ENCODE peak calls at places on chromosome 18, in ten cellular contexts. I is left lung; R is H9; L is kidney; A is IMR-90; Y is left ventricle myocardium inferior; O is cardiac muscle cell; K is fibroblast of lung; G is CD8-positive, alpha-beta T cell; Z is HCT116. N is an unnamed sample. For H3K4me1, the result is how much of the 10 kb centered on the place peaks cover.

GRCh38 chr18:28478531-28478930 is 301.6 kb upstream of the CDH2 start:
- DNase-seq in L (no peak), Z (no peak), K (no peak), G (no peak), O (no peak), Y (no peak), I (no peak), A (no peak), R (no peak), N (no peak)

GRCh38 chr18:53911200-53911599 is 313.3 kb downstream of the MBD2 start:
- DNase-seq in R (no peak), Y (no peak), I (no peak), G (no peak), K (no peak), A (no peak), O (no peak), L (no peak), Z (no peak), N (no peak)

GRCh38 chr18:12744103-12744502 is 41.3 kb downstream of the PSMG2 start:
- DNase-seq in O (peak), G (no peak), R (no peak), Z (peak), Y (no peak), A (peak), L (no peak), I (no peak), K (peak), N (no peak)

GRCh38 chr18:53991805-53992204 is 232.7 kb downstream of the MBD2 start:
- DNase-seq in O (no peak), K (peak), R (no peak), G (no peak), Y (no peak), L (no peak), Z (no peak), A (no peak), I (no peak), N (no peak)

GRCh38 chr18:3623769-3624545 is 174.0 kb downstream of the TGIF1 start:
- DNase-seq in A (peak), L (peak), I (peak), R (peak), K (peak), G (no peak), Y (peak), Z (peak), O (peak), N (peak)

GRCh38 chr18:35577045-35577848 is 4.3 kb upstream of the GALNT1 start:
- DNase-seq in Z (no peak), O (no peak), I (no peak), A (no peak), Y (no peak), L (peak), K (no peak), R (no peak), G (no peak), N (no peak)

GRCh38 chr18:9740076-9740475 is 32.0 kb downstream of the RAB31 start:
- DNase-seq in O (no peak), A (no peak), G (no peak), Y (no peak), L (no peak), R (no peak), Z (no peak), I (no peak), K (no peak), N (no peak)

GRCh38 chr18:72811047-72811446 is 56.7 kb downstream of the NETO1 start:
- DNase-seq in R (no peak), K (no peak), A (no peak), O (no peak), I (no peak), Y (no peak), Z (no peak), L (no peak), G (no peak), N (no peak)

GRCh38 chr18:70288851-70289328 is at the start of gene SOCS6:
- DNase-seq in G (no peak), L (peak), O (peak), R (peak), I (peak), A (peak), K (peak), Z (no peak), Y (peak), N (no peak)

GRCh38 chr18:63348508-63349136 is 18.4 kb downstream of the KDSR start:
- DNase-seq in K (no peak), G (no peak), R (no peak), Z (no peak), A (no peak), O (no peak), L (no peak), Y (no peak), I (no peak), N (no peak)

GRCh38 chr18:59623456-59624383 is 73.5 kb downstream of the CCBE1 start:
- DNase-seq in Y (no peak), R (no peak), O (no peak), K (peak), Z (no peak), I (no peak), A (peak), G (no peak), L (no peak), N (no peak)

GRCh38 chr18:76394780-76395476 is 100.1 kb downstream of the ZNF516 start:
- DNase-seq in Y (no peak), L (no peak), K (peak), I (no peak), Z (no peak), O (no peak), G (no peak), R (no peak), A (peak), N (no peak)

GRCh38 chr18:70499218-70499691 is 210.4 kb downstream of the SOCS6 start:
- DNase-seq in Z (no peak), L (no peak), G (no peak), I (peak), Y (no peak), A (no peak), O (no peak), R (peak), K (no peak), N (no peak)

GRCh38 chr18:38174594-38174993 is 609.0 kb upstream of the CELF4 start:
- DNase-seq in O (peak), A (no peak), K (no peak), R (no peak), Y (no peak), L (no peak), Z (no peak), I (no peak), G (no peak), N (no peak)

GRCh38 chr18:76806301-76806700 is 16.1 kb upstream of the ZNF236 start:
- DNase-seq in K (no peak), Y (no peak), I (no peak), R (no peak), L (no peak), O (no peak), G (no peak), A (no peak), Z (no peak), N (no peak)

GRCh38 chr18:32770181-32770650 is 2.6 kb downstream of the KLHL14 start:
- DNase-seq in K (no peak), A (no peak), I (no peak), G (no peak), L (peak), Y (no peak), O (peak), R (peak), Z (no peak), N (peak)

GRCh38 chr18:63677490-63678225 is 16.0 kb upstream of the SERPINB3 start:
- DNase-seq in O (no peak), I (no peak), G (no peak), R (no peak), Z (no peak), K (no peak), Y (no peak), A (peak), L (no peak), N (no peak)

GRCh38 chr18:56068030-56068671 is 480.2 kb upstream of the TCF4 start:
- DNase-seq in I (no peak), O (no peak), K (peak), Y (no peak), L (no peak), A (peak), G (no peak), R (no peak), Z (no peak), N (no peak)

GRCh38 chr18:21000667-21001066 is 110.9 kb downstream of the ROCK1 start:
- DNase-seq in L (no peak), K (peak), O (no peak), A (peak), I (no peak), Z (no peak), G (no peak), R (no peak), Y (no peak), N (no peak)

GRCh38 chr18:59842947-59843346 is 56.8 kb upstream of the PMAIP1 start:
- DNase-seq in O (no peak), K (no peak), Z (no peak), L (no peak), I (no peak), Y (no peak), G (no peak), A (no peak), R (no peak), N (no peak)

GRCh38 chr18:30675905-30676620 is 366.5 kb downstream of the DSC3 start:
- DNase-seq in A (no peak), O (peak), Z (no peak), K (no peak), G (no peak), R (no peak), L (no peak), I (no peak), Y (no peak), N (no peak)

GRCh38 chr18:55265916-55266488 is 306.7 kb upstream of the CCDC68 start:
- DNase-seq in Y (no peak), R (no peak), I (no peak), L (no peak), O (no peak), Z (no peak), K (peak), A (peak), G (no peak), N (no peak)

GRCh38 chr18:36572135-36572856 is 256.5 kb downstream of the TPGS2 start:
- DNase-seq in A (peak), G (no peak), K (peak), I (no peak), O (peak), Y (no peak), Z (peak), R (peak), L (no peak), N (no peak)

GRCh38 chr18:7234061-7234460 is 3.2 kb downstream of the LRRC30 start:
- DNase-seq in A (no peak), R (no peak), K (no peak), G (no peak), Y (peak), Z (no peak), I (no peak), O (peak), L (no peak), N (no peak)

GRCh38 chr18:25283769-25284168 is 68.2 kb downstream of the ZNF521 start:
- DNase-seq in L (no peak), I (no peak), R (no peak), Y (no peak), A (no peak), G (no peak), K (no peak), Z (no peak), O (no peak), N (no peak)

GRCh38 chr18:63154350-63155152 is 165.0 kb downstream of the BCL2 start:
- DNase-seq in I (no peak), K (no peak), R (no peak), Y (no peak), O (no peak), A (no peak), G (no peak), L (no peak), Z (no peak), N (no peak)

GRCh38 chr18:9042766-9043481 is 59.6 kb upstream of the NDUFV2 start:
- DNase-seq in Z (no peak), K (no peak), I (no peak), G (no peak), A (no peak), Y (no peak), R (no peak), L (no peak), O (no peak), N (no peak)

GRCh38 chr18:76456018-76456750 is 38.9 kb downstream of the ZNF516 start:
- DNase-seq in Z (no peak), I (no peak), A (no peak), G (peak), R (no peak), K (no peak), O (no peak), L (no peak), Y (no peak), N (no peak)

GRCh38 chr18:10232062-10232461 is 222.4 kb upstream of the APCDD1 start:
- DNase-seq in R (no peak), A (no peak), Z (no peak), I (no peak), L (no peak), K (no peak), O (no peak), Y (no peak), G (no peak), N (no peak)

GRCh38 chr18:5520464-5520863 is 23.3 kb downstream of the EPB41L3 start:
- DNase-seq in I (no peak), R (no peak), G (no peak), K (no peak), Y (no peak), L (no peak), Z (no peak), O (no peak), A (no peak), N (no peak)

GRCh38 chr18:9838144-9838877 is 47.5 kb upstream of the TXNDC2 start:
- DNase-seq in I (no peak), G (no peak), A (no peak), L (no peak), Z (peak), R (peak), Y (no peak), K (no peak), O (peak), N (no peak)

GRCh38 chr18:6994719-6995430 is 122.7 kb downstream of the LAMA1 start:
- DNase-seq in L (no peak), I (no peak), A (no peak), G (no peak), O (no peak), Y (no peak), R (no peak), K (peak), Z (no peak), N (no peak)

GRCh38 chr18:13409997-13410396 is 191.4 kb downstream of the LDLRAD4 start:
- DNase-seq in G (no peak), L (no peak), O (no peak), Y (no peak), A (no peak), K (no peak), Z (no peak), I (no peak), R (peak), N (no peak)

GRCh38 chr18:50977037-50977760 is 9.4 kb downstream of the ELAC1 start:
- DNase-seq in L (no peak), O (no peak), G (no peak), R (no peak), A (no peak), Y (no peak), K (no peak), Z (no peak), I (no peak), N (no peak)

GRCh38 chr18:50970006-50970405 is 2.2 kb downstream of the ELAC1 start:
- DNase-seq in Z (no peak), Y (peak), A (no peak), I (no peak), R (no peak), L (no peak), O (no peak), G (no peak), K (no peak), N (no peak)

GRCh38 chr18:50969448-50969847 is 1.6 kb downstream of the ELAC1 start:
- DNase-seq in G (no peak), Z (no peak), A (no peak), O (no peak), I (no peak), Y (no peak), K (no peak), L (no peak), R (no peak), N (no peak)

GRCh38 chr18:50967714-50968661 is at the start of gene ELAC1:
- DNase-seq in O (peak), Z (peak), K (peak), I (peak), Y (peak), R (peak), A (peak), L (peak), G (peak), N (peak)

DNA sequence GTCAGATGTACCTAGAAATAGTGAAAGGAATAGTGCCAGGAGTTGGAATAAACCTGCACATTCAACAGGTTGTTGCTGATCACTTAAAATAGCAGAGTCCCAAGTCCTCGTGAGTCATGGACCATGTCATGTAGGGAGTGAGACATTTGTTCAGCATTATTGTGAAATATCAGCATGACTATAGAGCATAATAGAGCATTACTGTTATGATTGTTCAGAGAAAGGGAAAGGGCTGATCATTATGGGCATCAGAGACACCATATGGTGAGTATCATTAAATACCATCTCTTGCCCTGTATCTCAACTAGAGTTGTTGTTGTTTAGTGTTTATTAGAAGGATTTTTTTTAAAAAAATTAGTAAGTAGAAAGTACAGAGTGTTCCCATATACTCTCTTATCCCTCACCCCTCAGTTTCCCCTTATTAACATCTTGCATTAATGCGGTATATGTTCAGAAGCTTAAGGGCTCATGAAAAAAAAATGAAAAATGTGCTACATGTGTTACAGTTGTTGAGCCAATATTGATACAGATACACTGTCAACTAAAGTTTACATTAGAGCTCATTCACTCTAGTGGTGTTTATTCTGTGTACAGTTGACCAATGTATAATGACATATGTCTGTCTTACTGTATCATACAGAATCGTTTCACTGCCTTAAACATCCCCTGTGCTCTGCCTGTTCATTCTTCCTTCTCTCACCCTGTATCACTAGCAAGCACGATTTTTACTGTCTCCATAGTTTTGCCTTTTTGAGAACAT is 5.7 kb downstream of the ELAC1 start:
- DNase-seq in Z (no peak), R (no peak), L (no peak), Y (no peak), A (peak), K (peak), O (no peak), I (no peak), G (no peak), N (no peak)
- H3K27ac ChIP-seq in Z (no peak), R (no peak), L (no peak), Y (no peak), A (no peak), K (no peak), O (no peak), I (no peak), G (no peak), N (no peak)

GRCh38 chr18:58211510-58211909 is 167.5 kb downstream of the NEDD4L start:
- DNase-seq in G (no peak), O (no peak), Y (no peak), L (no peak), R (no peak), Z (no peak), A (no peak), I (no peak), K (no peak), N (no peak)

GRCh38 chr18:58213931-58214431 is 170.0 kb downstream of the NEDD4L start:
- DNase-seq in K (no peak), Z (no peak), A (peak), R (no peak), L (no peak), I (no peak), O (no peak), Y (no peak), G (no peak), N (no peak)

GRCh38 chr18:58213445-58213844 is 169.4 kb downstream of the NEDD4L start:
- DNase-seq in R (no peak), Y (no peak), K (peak), L (no peak), I (no peak), O (no peak), Z (no peak), A (peak), G (no peak), N (no peak)

GRCh38 chr18:58215005-58215404 is 171.0 kb downstream of the NEDD4L start:
- DNase-seq in G (no peak), K (no peak), A (no peak), O (no peak), R (no peak), L (no peak), Z (no peak), Y (no peak), I (no peak), N (no peak)

GRCh38 chr18:58212274-58212673 is 168.2 kb downstream of the NEDD4L start:
- DNase-seq in I (no peak), Z (no peak), A (no peak), K (no peak), R (no peak), L (no peak), G (no peak), Y (no peak), O (no peak), N (no peak)
- H3K4me1 ChIP-seq in I (under half), Z (under half), A (under half), K (under half), R (under half), L (under half), G (under half), Y (under half), O (under half), N (under half)

GRCh38 chr18:45843019-45843418 is 17.5 kb downstream of the SIGLEC15 start:
- DNase-seq in K (no peak), O (no peak), G (no peak), L (no peak), R (no peak), A (no peak), Z (no peak), I (no peak), Y (no peak), N (no peak)
- H3K27ac ChIP-seq in K (no peak), O (no peak), G (no peak), L (no peak), R (no peak), A (no peak), Z (no peak), I (no peak), Y (no peak), N (no peak)

DNA sequence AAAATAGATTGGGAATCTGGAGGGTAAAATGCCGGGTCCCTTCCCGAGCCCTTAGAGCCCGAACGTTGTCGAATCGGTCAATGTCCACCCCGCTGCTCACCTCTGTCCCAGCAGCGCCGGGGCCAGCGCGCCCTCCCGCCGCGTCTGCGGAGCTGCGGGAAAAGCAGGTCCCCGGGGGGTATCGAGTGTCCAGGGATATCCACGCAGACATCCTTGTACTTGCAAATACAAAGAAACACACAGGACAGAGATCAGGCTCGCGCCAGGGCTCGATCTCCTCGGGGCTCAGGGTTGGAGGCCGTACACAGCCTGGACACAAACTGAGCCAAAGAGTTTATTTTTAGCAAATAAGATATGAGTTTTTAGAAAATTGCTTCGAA is 2.3 kb upstream of the GATA6 start:
- DNase-seq in O (no peak), R (no peak), Z (no peak), A (no peak), L (no peak), G (no peak), I (no peak), Y (peak), K (no peak), N (no peak)
- H3K4me1 ChIP-seq in O (under half), R (under half), Z (under half), A (under half), L (under half), G (under half), I (under half), Y (half or more), K (under half), N (under half)

GRCh38 chr18:58247363-58247834 is 203.4 kb downstream of the NEDD4L start:
- DNase-seq in G (no peak), Y (no peak), K (peak), I (no peak), L (no peak), Z (no peak), A (peak), R (peak), O (peak), N (no peak)
- H3K27ac ChIP-seq in G (no peak), Y (peak), K (no peak), I (peak), L (peak), Z (no peak), A (no peak), R (no peak), O (peak), N (no peak)

GRCh38 chr18:79917351-79918088 is 33.9 kb downstream of the SLC66A2 start:
- DNase-seq in G (peak), Y (no peak), K (no peak), O (no peak), R (peak), A (no peak), I (peak), Z (no peak), L (peak), N (no peak)

GRCh38 chr18:79914614-79915160 is 36.8 kb downstream of the SLC66A2 start:
- DNase-seq in I (no peak), L (peak), A (no peak), Y (no peak), G (no peak), O (no peak), R (peak), Z (no peak), K (no peak), N (no peak)

GRCh38 chr18:79915161-79916127 is 36.0 kb downstream of the SLC66A2 start:
- DNase-seq in K (no peak), G (peak), Y (no peak), Z (no peak), I (no peak), A (no peak), R (peak), O (no peak), L (peak), N (no peak)

GRCh38 chr18:79916546-79917350 is 34.7 kb downstream of the SLC66A2 start:
- DNase-seq in K (no peak), O (no peak), I (peak), Z (no peak), L (peak), A (no peak), R (peak), G (peak), Y (no peak), N (no peak)

GRCh38 chr18:79916128-79916494 is 35.3 kb downstream of the SLC66A2 start:
- DNase-seq in A (no peak), R (no peak), G (no peak), K (no peak), Z (no peak), O (no peak), Y (no peak), I (no peak), L (peak), N (no peak)
- H3K4me1 ChIP-seq in A (under half), R (under half), G (under half), K (under half), Z (under half), O (under half), Y (under half), I (under half), L (under half), N (under half)